ENCODE peak calls at places on chromosome 6, in ten cellular contexts. V is breast epithelium, Y is A549, R is tibial nerve, W is HCT116, P is GM12878, C is H1, Z is sigmoid colon, D is GM12891, E is endothelial cell of umbilical vein. L is an unnamed sample.

GRCh38 chr6:142752348-142752747 is 192.6 kb downstream of the HIVEP2 start:
- DNase-seq in Y (no peak), R (no peak), V (no peak), P (no peak), Z (no peak), E (no peak), D (no peak), C (no peak), W (no peak), L (no peak)

GRCh38 chr6:78935561-78935960 is 68.2 kb downstream of the IRAK1BP1 start:
- DNase-seq in R (no peak), V (no peak), E (no peak), Z (no peak), P (no peak), D (no peak), Y (no peak), C (no peak), W (no peak), L (no peak)

GRCh38 chr6:124054034-124054433 is 250.4 kb downstream of the NKAIN2 start:
- DNase-seq in E (peak), Y (no peak), C (no peak), W (no peak), Z (no peak), R (no peak), D (no peak), P (no peak), V (no peak), L (no peak)

GRCh38 chr6:150202934-150203333 is 60.1 kb downstream of the PPP1R14C start:
- DNase-seq in W (no peak), V (no peak), C (no peak), Z (no peak), P (no peak), Y (no peak), D (no peak), R (no peak), E (no peak), L (no peak)

GRCh38 chr6:3157151-3157933 is at the start of gene TUBB2A:
- DNase-seq in Y (peak), Z (peak), W (peak), D (peak), E (peak), P (no peak), V (peak), C (peak), R (peak), L (peak)

GRCh38 chr6:49713346-49713745 is at the start of gene CRISP2:
- DNase-seq in P (no peak), Z (no peak), E (no peak), V (no peak), R (no peak), W (no peak), C (no peak), Y (no peak), D (no peak), L (no peak)

GRCh38 chr6:1761472-1761871 is 151.8 kb downstream of the FOXC1 start:
- DNase-seq in D (no peak), R (no peak), Y (no peak), C (no peak), Z (no peak), V (no peak), W (no peak), E (no peak), P (no peak), L (no peak)

GRCh38 chr6:55543633-55544309 is 35.2 kb downstream of the HMGCLL1 start:
- DNase-seq in Z (no peak), V (no peak), D (no peak), P (no peak), Y (no peak), W (no peak), C (no peak), E (no peak), R (no peak), L (no peak)

GRCh38 chr6:111382476-111383294 is 100.3 kb downstream of the REV3L start:
- DNase-seq in Y (no peak), R (no peak), Z (peak), E (no peak), V (no peak), C (no peak), W (no peak), P (no peak), D (no peak), L (no peak)

GRCh38 chr6:70299456-70299855 is 3.4 kb downstream of the COL9A1 start:
- DNase-seq in E (no peak), W (no peak), Z (no peak), Y (no peak), R (no peak), D (no peak), V (no peak), P (no peak), C (no peak), L (no peak)

GRCh38 chr6:24960991-24961475 is 25.3 kb upstream of the RIPOR2 start:
- DNase-seq in R (no peak), Y (no peak), V (no peak), P (no peak), C (no peak), D (no peak), E (peak), Z (no peak), W (no peak), L (no peak)

GRCh38 chr6:73738367-73739028 is 42.5 kb downstream of the CD109 start:
- DNase-seq in P (no peak), Y (no peak), W (no peak), R (no peak), Z (no peak), E (peak), D (no peak), V (no peak), C (no peak), L (no peak)

GRCh38 chr6:108655840-108656650 is 95.3 kb downstream of the FOXO3 start:
- DNase-seq in P (no peak), R (no peak), Y (no peak), W (no peak), C (no peak), E (no peak), V (no peak), Z (peak), D (no peak), L (no peak)

GRCh38 chr6:121951918-121952379 is 447.5 kb upstream of the HSF2 start:
- DNase-seq in C (no peak), R (no peak), Z (no peak), V (peak), Y (no peak), E (peak), D (no peak), W (no peak), P (no peak), L (peak)

GRCh38 chr6:28335564-28336283 is at the start of gene ZSCAN31:
- DNase-seq in E (peak), R (peak), Z (peak), D (peak), P (peak), V (peak), W (peak), C (peak), Y (peak), L (peak)
- TF ChIP-seq POLR2A in E (peak), R (peak), Z (peak), D (peak), P (peak), V (peak), W (peak), C (peak), Y (peak), L (peak)

GRCh38 chr6:21588812-21589811 is 4.4 kb upstream of the SOX4 start:
- DNase-seq in Y (peak), Z (peak), R (peak), P (no peak), W (peak), D (peak), V (peak), E (peak), C (peak), L (peak)

GRCh38 chr6:21587182-21587924 is 6.2 kb upstream of the SOX4 start:
- DNase-seq in Z (peak), E (peak), V (peak), W (peak), D (peak), Y (peak), P (no peak), R (peak), C (no peak), L (peak)

GRCh38 chr6:21586300-21586699 is 7.3 kb upstream of the SOX4 start:
- DNase-seq in R (no peak), Z (no peak), E (no peak), C (no peak), W (no peak), D (no peak), Y (no peak), V (no peak), P (no peak), L (no peak)

GRCh38 chr6:21586760-21587181 is 6.8 kb upstream of the SOX4 start:
- DNase-seq in W (no peak), C (peak), Z (no peak), R (peak), Y (no peak), P (no peak), V (no peak), D (no peak), E (no peak), L (no peak)

DNA sequence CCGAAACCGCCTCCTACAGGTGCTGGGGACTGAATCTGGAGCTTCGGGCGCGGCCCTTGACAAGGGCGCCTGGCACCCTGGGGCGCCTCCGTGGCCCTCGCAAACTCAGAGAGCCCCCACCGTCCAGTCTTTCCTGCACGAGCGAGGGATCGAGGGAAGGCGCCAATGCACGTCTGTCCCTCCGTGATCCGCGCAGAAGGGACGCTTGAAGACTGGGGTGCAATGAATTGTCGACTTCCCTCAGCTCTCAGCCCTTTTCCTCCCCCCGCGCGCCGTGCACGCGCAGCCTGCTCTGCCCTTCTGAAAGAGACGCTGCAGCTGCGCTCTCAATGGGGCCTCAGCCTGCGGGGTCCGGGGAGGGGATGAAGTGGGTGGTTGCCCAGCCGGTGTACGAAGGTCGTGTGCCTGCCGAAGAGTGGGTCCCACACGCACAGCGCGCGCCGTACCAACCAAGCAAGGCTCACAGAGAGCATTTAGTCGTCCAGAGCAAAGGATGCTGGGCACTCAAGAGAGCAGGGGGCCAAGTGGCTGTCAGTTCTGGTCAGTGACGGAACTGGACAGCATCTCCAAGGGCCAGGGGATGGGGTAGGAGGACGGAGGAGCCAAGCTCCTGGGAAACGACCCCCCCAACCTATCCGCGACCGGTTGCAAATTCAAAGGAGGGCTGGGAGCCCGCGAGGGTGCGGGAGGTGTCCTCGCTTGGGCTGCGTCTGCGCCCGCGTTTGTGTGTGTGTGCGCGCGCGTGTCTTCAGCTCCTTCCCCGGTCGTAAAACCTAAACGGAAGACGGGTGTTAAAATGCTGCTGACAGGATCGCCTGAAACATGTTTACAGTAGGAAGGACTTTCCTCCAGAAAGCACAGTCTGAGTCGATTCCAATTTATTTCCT is 5.4 kb upstream of the SOX4 start:
- DNase-seq in Y (peak), W (peak), R (no peak), V (peak), C (peak), Z (peak), E (peak), D (peak), P (no peak), L (no peak)
- TF ChIP-seq POLR2A in Y (peak), W (peak), R (no peak), V (no peak), C (no peak), Z (peak), E (no peak), D (peak), P (peak), L (peak)

DNA sequence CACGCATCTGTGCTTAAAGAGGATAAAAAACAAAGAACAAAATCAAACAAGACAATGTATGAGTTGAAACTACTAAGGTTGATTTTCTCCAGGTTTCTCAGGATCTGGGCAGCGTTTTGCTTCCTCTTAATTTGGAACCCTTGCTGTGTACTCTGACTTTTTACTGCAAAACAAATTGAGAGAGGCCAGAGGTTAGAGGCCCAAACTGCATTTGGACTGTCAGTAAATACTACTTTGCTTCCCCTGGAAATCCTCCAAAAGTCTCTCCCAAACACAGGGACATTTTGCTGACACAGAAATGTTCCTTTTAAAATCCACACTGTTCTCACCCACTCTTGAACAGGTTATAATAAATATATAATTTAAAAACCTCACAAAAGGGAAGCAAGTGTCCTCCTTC is 1.1 kb downstream of the ARG1 start:
- DNase-seq in D (no peak), R (no peak), Y (no peak), E (no peak), C (no peak), V (no peak), W (no peak), Z (no peak), P (no peak), L (no peak)
- TF ChIP-seq POLR2A in D (no peak), R (no peak), Y (no peak), E (no peak), C (no peak), V (no peak), W (no peak), Z (no peak), P (no peak), L (no peak)

GRCh38 chr6:20319520-20320357 is 81.9 kb upstream of the E2F3 start:
- DNase-seq in Y (no peak), V (no peak), P (peak), W (no peak), R (no peak), D (peak), C (no peak), E (no peak), Z (no peak), L (no peak)
- TF ChIP-seq POLR2A in Y (no peak), V (no peak), P (peak), W (no peak), R (no peak), D (peak), C (no peak), E (no peak), Z (no peak), L (no peak)

DNA sequence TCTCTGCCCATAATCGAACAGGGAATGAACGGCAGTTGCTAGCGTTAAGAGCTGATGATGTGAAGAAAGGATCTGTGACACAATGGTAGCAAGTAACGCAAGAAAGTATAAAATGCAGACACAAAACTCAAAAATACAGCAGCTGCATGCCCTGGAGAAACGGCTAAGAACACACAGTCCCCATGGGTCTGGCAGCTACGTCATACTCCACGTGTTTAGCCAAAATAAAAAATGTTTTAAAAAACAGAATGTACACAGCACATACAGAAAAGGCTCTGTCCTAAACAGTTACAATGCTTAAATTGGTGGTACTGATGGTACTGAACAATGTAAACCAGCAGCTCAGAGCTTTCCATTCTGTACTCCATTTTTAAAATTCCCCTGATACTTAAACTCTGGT is 34.4 kb downstream of the HUS1B start:
- DNase-seq in W (no peak), R (no peak), P (no peak), E (no peak), Y (no peak), C (no peak), V (no peak), Z (no peak), D (no peak), L (no peak)
- TF ChIP-seq POLR2A in W (no peak), R (no peak), P (no peak), E (no peak), Y (no peak), C (no peak), V (no peak), Z (no peak), D (no peak), L (no peak)

GRCh38 chr6:31190488-31190887 is 20.0 kb upstream of the POU5F1 start:
- DNase-seq in D (no peak), Z (no peak), C (no peak), Y (no peak), R (no peak), W (no peak), P (no peak), E (no peak), V (no peak), L (no peak)

GRCh38 chr6:31180500-31180899 is 10.0 kb upstream of the POU5F1 start:
- DNase-seq in V (peak), C (peak), P (no peak), E (peak), Z (peak), R (peak), D (no peak), Y (no peak), W (no peak), L (peak)

GRCh38 chr6:31187780-31188194 is 17.3 kb upstream of the POU5F1 start:
- DNase-seq in C (no peak), Z (no peak), D (no peak), E (no peak), W (no peak), R (no peak), Y (no peak), P (no peak), V (no peak), L (no peak)

DNA sequence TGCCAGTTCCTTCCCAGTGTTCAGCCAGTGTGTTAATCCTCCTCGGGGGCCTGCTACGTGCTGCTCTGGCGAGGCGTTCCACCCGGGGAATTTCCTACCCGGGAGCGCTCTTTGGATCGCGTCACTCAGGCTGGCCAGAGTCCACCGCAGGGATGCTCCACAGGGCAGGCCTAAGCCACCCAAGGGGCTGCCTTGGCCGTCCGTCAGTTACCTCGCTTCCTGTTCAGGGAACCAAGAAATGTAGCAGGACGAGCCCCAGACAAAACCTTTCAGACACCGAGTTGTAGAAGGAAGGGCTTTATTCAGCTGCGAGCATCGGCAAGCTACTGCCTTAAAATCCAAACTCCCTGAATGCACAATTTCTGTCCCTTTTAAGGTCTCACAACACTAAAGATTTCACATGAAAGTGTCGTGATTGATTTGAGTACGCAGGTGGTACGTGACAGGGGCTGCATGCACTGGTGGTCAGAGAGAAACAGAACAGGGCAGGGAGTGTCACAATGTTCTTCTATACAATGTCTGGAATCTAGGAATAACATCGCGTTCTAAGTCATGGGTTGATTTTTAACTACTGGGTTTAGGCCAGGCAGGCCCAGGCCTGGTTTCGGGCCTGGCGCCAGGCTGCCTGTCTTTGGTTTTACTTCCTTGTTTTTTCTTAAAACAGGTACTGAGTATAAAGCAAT is 15.7 kb upstream of the POU5F1 start:
- DNase-seq in W (no peak), Y (no peak), E (no peak), P (no peak), R (peak), C (no peak), Z (peak), V (peak), D (no peak), L (no peak)
- TF ChIP-seq POLR2A in W (no peak), Y (no peak), E (no peak), P (peak), R (no peak), C (no peak), Z (no peak), V (no peak), D (no peak), L (no peak)

DNA sequence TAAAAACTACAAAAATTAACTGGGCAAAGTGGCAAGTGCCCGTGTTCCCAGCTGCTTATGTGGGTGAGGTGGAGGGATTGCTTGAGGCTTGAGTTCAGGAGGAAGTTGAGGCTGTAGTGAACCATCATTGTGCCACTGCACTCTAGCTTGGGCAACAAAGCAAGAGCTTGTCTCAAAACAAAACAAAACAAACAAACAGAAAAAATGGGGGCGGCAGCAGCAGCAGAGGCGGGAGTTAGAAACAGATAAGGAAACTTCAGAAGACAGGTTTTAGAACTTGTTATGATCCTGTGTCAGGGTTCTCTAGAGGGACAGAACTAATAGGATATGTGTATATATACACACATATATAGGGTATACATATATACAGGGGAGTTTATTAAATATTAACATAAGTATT is 49.0 kb downstream of the SCAF8 start:
- DNase-seq in W (no peak), D (no peak), V (no peak), E (no peak), Z (no peak), R (no peak), P (no peak), Y (no peak), C (no peak), L (no peak)
- TF ChIP-seq POLR2A in W (no peak), D (no peak), V (no peak), E (no peak), Z (no peak), R (no peak), P (no peak), Y (no peak), C (no peak), L (no peak)

L was measured in H54.